ENCODE peak calls at places on chromosomes 13 and 19, in four cellular contexts. M is mesenteric fat pad, W is left cardiac atrium, D is HFF-Myc. R is an unnamed sample.

GRCh38 chr19:4694211-4694987 is 24.3 kb upstream of the MYDGF start:
- DNase-seq in W (no peak), M (no peak), D (peak; percentile 55), R (no peak)

GRCh38 chr13:95603887-95604533 is 40.5 kb downstream of the DZIP1 start:
- DNase-seq in D (no peak), W (no peak), M (no peak), R (no peak)

GRCh38 chr13:37306778-37307544 is 201.5 kb upstream of the CSNK1A1L start:
- DNase-seq in D (peak; percentile 94), W (no peak), M (no peak), R (no peak)

GRCh38 chr13:46171223-46171622 is 10.8 kb downstream of the LCP1 start:
- DNase-seq in D (no peak), M (no peak), W (no peak), R (no peak)

GRCh38 chr13:55977436-55977835 is 1163.3 kb upstream of the PRR20A start:
- DNase-seq in W (no peak), M (no peak), D (no peak), R (no peak)

GRCh38 chr19:7833225-7834156 is 3.5 kb downstream of the EVI5L start:
- DNase-seq in D (peak; percentile 43), M (no peak), W (peak; percentile 86), R (no peak)

GRCh38 chr19:45104658-45105384 is 11.8 kb downstream of the PPP1R37 start:
- DNase-seq in M (no peak), D (no peak), W (no peak), R (no peak)

GRCh38 chr13:46961719-46962118 is 64.9 kb upstream of the HTR2A start:
- DNase-seq in M (no peak), W (no peak), D (no peak), R (no peak)

GRCh38 chr13:32731576-32731975 is 145.3 kb downstream of the PDS5B start:
- DNase-seq in D (peak; percentile 11), M (no peak), W (no peak), R (no peak)

GRCh38 chr19:38683393-38684077 is 36.1 kb downstream of the ACTN4 start:
- DNase-seq in W (peak; percentile 74), M (no peak), D (peak; percentile 78), R (no peak)

GRCh38 chr13:39684531-39685137 is 29.2 kb downstream of the COG6 start:
- DNase-seq in W (no peak), D (no peak), M (no peak), R (peak; percentile 9)

R was measured in glomerular endothelial cell.